ENCODE peak calls at places on chromosomes 7 and 10, in four cellular contexts. One of them, this sample, is unnamed.

GRCh38 chr7:106462365-106462859 is 177.6 kb upstream of the NAMPT start:
- DNase-seq in cardiac muscle cell: peak; percentile 72
- DNase-seq in HL-60: peak; percentile 25
- DNase-seq in CD8-positive, alpha-beta T cell: no peak
- DNase-seq in this sample: no peak

GRCh38 chr7:128041203-128041602 is 10.0 kb upstream of the LRRC4 start:
- DNase-seq in cardiac muscle cell: peak; percentile 83
- DNase-seq in CD8-positive, alpha-beta T cell: no peak
- DNase-seq in HL-60: no peak
- DNase-seq in this sample: no peak

GRCh38 chr10:117001144-117001543 is 3.8 kb downstream of the SHTN1 start:
- DNase-seq in CD8-positive, alpha-beta T cell: no peak
- DNase-seq in cardiac muscle cell: no peak
- DNase-seq in HL-60: no peak
- DNase-seq in this sample: no peak

GRCh38 chr10:97842658-97843295 is 6.9 kb upstream of the GOLGA7B start:
- DNase-seq in HL-60: no peak
- DNase-seq in cardiac muscle cell: peak; percentile 34
- DNase-seq in CD8-positive, alpha-beta T cell: no peak
- DNase-seq in this sample: no peak

GRCh38 chr10:48444266-48444665 is 137.8 kb downstream of the MAPK8 start:
- DNase-seq in cardiac muscle cell: peak; percentile 39
- DNase-seq in CD8-positive, alpha-beta T cell: no peak
- DNase-seq in HL-60: no peak
- DNase-seq in this sample: no peak

GRCh38 chr10:92574545-92575377 is 868 bp upstream of the IDE start:
- DNase-seq in HL-60: no peak
- DNase-seq in cardiac muscle cell: no peak
- DNase-seq in CD8-positive, alpha-beta T cell: no peak
- DNase-seq in this sample: no peak

GRCh38 chr10:71451754-71452153 is 55.0 kb downstream of the CDH23 start:
- DNase-seq in HL-60: no peak
- DNase-seq in cardiac muscle cell: no peak
- DNase-seq in CD8-positive, alpha-beta T cell: no peak
- DNase-seq in this sample: no peak

GRCh38 chr7:141792526-141792925 is 2.5 kb downstream of the TAS2R5 start:
- DNase-seq in HL-60: no peak
- DNase-seq in cardiac muscle cell: peak; percentile 9
- DNase-seq in CD8-positive, alpha-beta T cell: no peak
- DNase-seq in this sample: no peak

GRCh38 chr10:77667426-77668324 is 30.1 kb upstream of the KCNMA1 start:
- DNase-seq in CD8-positive, alpha-beta T cell: no peak
- DNase-seq in HL-60: no peak
- DNase-seq in cardiac muscle cell: no peak
- DNase-seq in this sample: no peak

DNA sequence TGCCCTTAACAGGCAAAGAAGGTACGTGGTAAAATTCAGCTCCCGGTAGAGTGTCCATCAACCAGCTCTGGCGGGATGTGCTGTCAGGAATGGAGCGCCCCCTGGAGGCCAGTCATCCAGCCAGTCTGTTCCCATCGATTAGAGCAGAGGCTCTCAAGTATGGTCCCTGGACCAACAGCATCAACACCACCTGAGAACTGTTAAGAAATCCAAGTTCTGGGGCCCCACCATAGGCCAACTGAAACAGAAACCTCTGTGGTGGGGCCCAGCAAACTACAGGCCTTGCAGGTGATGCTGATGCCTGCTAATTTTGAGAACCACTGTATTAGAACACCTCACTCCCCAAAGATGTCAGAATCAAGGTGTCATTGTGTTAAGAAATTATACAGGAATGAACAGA is 109.2 kb downstream of the DPY19L1 start:
- DNase-seq in CD8-positive, alpha-beta T cell: peak; percentile 17
- DNase-seq in cardiac muscle cell: peak; percentile 40
- DNase-seq in HL-60: no peak
- DNase-seq in this sample: peak; percentile 38
- TF ChIP-seq CTCF in CD8-positive, alpha-beta T cell: peak; percentile 21
- TF ChIP-seq CTCF in cardiac muscle cell: peak; percentile 45
- TF ChIP-seq CTCF in HL-60: no peak
- TF ChIP-seq CTCF in this sample: peak; percentile 36

DNA sequence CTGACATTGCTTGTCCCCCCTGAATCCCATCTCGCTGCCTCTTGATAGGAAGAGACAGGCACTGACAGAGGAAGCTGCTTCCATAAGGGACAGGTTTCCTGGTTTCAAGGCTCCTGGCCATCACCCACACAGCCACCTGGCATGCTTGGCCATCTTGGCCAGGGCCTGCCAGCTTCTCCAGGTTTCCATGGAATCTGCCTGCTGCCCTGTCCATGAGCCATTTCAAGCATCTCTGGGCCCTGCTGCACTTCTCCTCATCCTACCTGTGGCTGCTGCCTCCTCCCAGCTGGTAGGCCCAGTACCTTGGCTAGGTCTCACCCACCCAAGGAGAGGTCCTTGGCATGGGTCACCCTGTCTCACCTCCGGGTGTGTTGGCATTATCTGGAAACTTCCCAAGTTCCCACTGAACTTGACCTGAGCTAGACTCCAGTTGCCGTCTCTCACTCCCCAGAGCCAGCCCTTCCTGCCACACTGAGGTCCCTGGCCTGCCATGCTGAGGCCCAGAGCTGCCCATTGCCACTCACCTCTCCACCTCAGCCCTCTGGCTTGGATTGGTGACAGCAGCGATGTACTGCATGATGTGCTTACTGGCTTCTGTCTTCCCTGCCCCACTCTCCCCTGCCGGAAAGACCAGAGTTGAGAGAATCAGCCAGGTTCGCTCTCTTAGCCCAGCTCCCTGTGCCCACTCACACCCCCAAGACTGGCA is 2.6 kb downstream of the MYO1G start:
- DNase-seq in HL-60: no peak
- DNase-seq in cardiac muscle cell: no peak
- DNase-seq in CD8-positive, alpha-beta T cell: no peak
- DNase-seq in this sample: no peak
- H3K27ac ChIP-seq in HL-60: peak overlapping the region; percentile 92
- H3K27ac ChIP-seq in cardiac muscle cell: no peak overlapping the region
- H3K27ac ChIP-seq in CD8-positive, alpha-beta T cell: no peak overlapping the region
- H3K27ac ChIP-seq in this sample: no peak overlapping the region

DNA sequence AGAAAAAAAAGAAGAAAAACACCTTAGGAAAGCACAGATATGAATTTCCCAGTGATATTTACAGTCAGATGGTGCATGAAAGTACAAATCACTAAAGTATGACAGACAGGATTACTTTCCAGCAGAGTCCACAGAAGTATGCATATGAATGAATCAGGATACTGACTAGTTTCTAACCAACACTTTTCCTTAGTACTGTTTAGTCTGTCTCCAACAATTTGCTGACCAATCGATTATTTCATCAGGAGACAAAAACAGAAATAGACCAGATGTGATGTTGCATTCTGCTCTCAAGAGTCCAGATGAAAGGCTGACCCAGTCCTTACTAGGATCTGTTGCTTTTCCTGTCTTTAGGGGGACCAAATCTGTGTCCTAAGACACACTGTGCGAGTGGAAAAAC is 14.6 kb downstream of the SLC35B4 start:
- DNase-seq in HL-60: no peak
- DNase-seq in CD8-positive, alpha-beta T cell: no peak
- DNase-seq in cardiac muscle cell: no peak
- DNase-seq in this sample: no peak
- TF ChIP-seq CTCF in HL-60: no peak
- TF ChIP-seq CTCF in CD8-positive, alpha-beta T cell: no peak
- TF ChIP-seq CTCF in cardiac muscle cell: no peak
- TF ChIP-seq CTCF in this sample: no peak

GRCh38 chr10:110174201-110174600 is 33.2 kb upstream of the MXI1 start:
- DNase-seq in cardiac muscle cell: no peak
- DNase-seq in HL-60: no peak
- DNase-seq in CD8-positive, alpha-beta T cell: no peak
- DNase-seq in this sample: no peak
- H3K27ac ChIP-seq in cardiac muscle cell: no peak overlapping the region
- H3K27ac ChIP-seq in HL-60: no peak overlapping the region
- H3K27ac ChIP-seq in CD8-positive, alpha-beta T cell: no peak overlapping the region
- H3K27ac ChIP-seq in this sample: no peak overlapping the region

GRCh38 chr10:32347363-32347735 is 391 bp upstream of the EPC1 start:
- DNase-seq in cardiac muscle cell: no peak
- DNase-seq in CD8-positive, alpha-beta T cell: no peak
- DNase-seq in HL-60: no peak
- DNase-seq in this sample: no peak
- TF ChIP-seq CTCF in cardiac muscle cell: no peak
- TF ChIP-seq CTCF in CD8-positive, alpha-beta T cell: no peak
- TF ChIP-seq CTCF in HL-60: no peak
- TF ChIP-seq CTCF in this sample: no peak

GRCh38 chr10:129744896-129745750 is 219.0 kb downstream of the EBF3 start:
- DNase-seq in cardiac muscle cell: no peak
- DNase-seq in HL-60: no peak
- DNase-seq in CD8-positive, alpha-beta T cell: no peak
- DNase-seq in this sample: no peak

GRCh38 chr10:129742742-129743550 is 221.1 kb downstream of the EBF3 start:
- DNase-seq in HL-60: no peak
- DNase-seq in CD8-positive, alpha-beta T cell: no peak
- DNase-seq in cardiac muscle cell: no peak
- DNase-seq in this sample: no peak

GRCh38 chr10:129744134-129744895 is 219.8 kb downstream of the EBF3 start:
- DNase-seq in CD8-positive, alpha-beta T cell: no peak
- DNase-seq in HL-60: no peak
- DNase-seq in cardiac muscle cell: no peak
- DNase-seq in this sample: no peak

GRCh38 chr10:129741978-129742741 is 221.9 kb downstream of the EBF3 start:
- DNase-seq in HL-60: no peak
- DNase-seq in CD8-positive, alpha-beta T cell: no peak
- DNase-seq in cardiac muscle cell: no peak
- DNase-seq in this sample: no peak

DNA sequence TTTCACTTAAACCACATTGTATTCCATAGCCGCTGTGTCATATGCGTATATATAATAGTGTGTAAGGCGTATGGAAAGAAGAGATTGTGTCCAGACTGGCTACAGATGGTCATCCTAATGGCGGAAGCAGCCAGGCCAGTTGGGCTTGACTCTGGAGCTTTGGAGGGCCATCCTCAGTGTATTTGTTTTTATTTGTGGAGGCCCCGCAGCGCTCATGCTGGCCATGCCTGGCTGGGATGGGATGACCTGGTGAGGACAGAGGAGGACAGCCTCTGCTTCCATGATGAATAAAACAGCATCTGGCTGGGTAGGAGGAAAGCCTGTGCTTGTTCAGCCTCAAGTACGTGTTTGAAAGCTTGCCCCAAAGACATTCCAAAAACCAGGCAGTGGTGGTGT is 220.3 kb downstream of the EBF3 start:
- DNase-seq in CD8-positive, alpha-beta T cell: no peak
- DNase-seq in cardiac muscle cell: no peak
- DNase-seq in HL-60: no peak
- DNase-seq in this sample: no peak
- H3K27ac ChIP-seq in CD8-positive, alpha-beta T cell: no peak overlapping the region
- H3K27ac ChIP-seq in cardiac muscle cell: no peak overlapping the region
- H3K27ac ChIP-seq in HL-60: no peak overlapping the region
- H3K27ac ChIP-seq in this sample: no peak overlapping the region

GRCh38 chr7:159209429-159209828 is 64.8 kb upstream of the VIPR2 start:
- DNase-seq in cardiac muscle cell: no peak
- DNase-seq in HL-60: no peak
- DNase-seq in CD8-positive, alpha-beta T cell: no peak
- DNase-seq in this sample: no peak
- TF ChIP-seq CTCF in cardiac muscle cell: no peak
- TF ChIP-seq CTCF in HL-60: no peak
- TF ChIP-seq CTCF in CD8-positive, alpha-beta T cell: no peak
- TF ChIP-seq CTCF in this sample: no peak

GRCh38 chr7:26459794-26460193 is 168.1 kb downstream of the SNX10 start:
- DNase-seq in CD8-positive, alpha-beta T cell: no peak
- DNase-seq in HL-60: no peak
- DNase-seq in cardiac muscle cell: no peak
- DNase-seq in this sample: no peak

GRCh38 chr7:26458751-26459150 is 167.1 kb downstream of the SNX10 start:
- DNase-seq in cardiac muscle cell: no peak
- DNase-seq in CD8-positive, alpha-beta T cell: no peak
- DNase-seq in HL-60: no peak
- DNase-seq in this sample: no peak

GRCh38 chr7:26460326-26460725 is 168.7 kb downstream of the SNX10 start:
- DNase-seq in CD8-positive, alpha-beta T cell: no peak
- DNase-seq in cardiac muscle cell: no peak
- DNase-seq in HL-60: no peak
- DNase-seq in this sample: no peak

GRCh38 chr7:26457702-26458327 is 166.2 kb downstream of the SNX10 start:
- DNase-seq in HL-60: no peak
- DNase-seq in CD8-positive, alpha-beta T cell: no peak
- DNase-seq in cardiac muscle cell: no peak
- DNase-seq in this sample: no peak

GRCh38 chr7:26461508-26461907 is 169.8 kb downstream of the SNX10 start:
- DNase-seq in cardiac muscle cell: no peak
- DNase-seq in CD8-positive, alpha-beta T cell: no peak
- DNase-seq in HL-60: no peak
- DNase-seq in this sample: no peak
- H3K27ac ChIP-seq in cardiac muscle cell: no peak overlapping the region
- H3K27ac ChIP-seq in CD8-positive, alpha-beta T cell: no peak overlapping the region
- H3K27ac ChIP-seq in HL-60: no peak overlapping the region
- H3K27ac ChIP-seq in this sample: no peak overlapping the region

GRCh38 chr10:84214612-84215235 is 10.6 kb downstream of the LRIT2 start:
- DNase-seq in cardiac muscle cell: peak; percentile 6
- DNase-seq in CD8-positive, alpha-beta T cell: no peak
- DNase-seq in HL-60: peak; percentile 17
- DNase-seq in this sample: peak; percentile 36
- TF ChIP-seq CTCF in cardiac muscle cell: peak; percentile 41
- TF ChIP-seq CTCF in CD8-positive, alpha-beta T cell: peak; percentile 33
- TF ChIP-seq CTCF in HL-60: peak; percentile 55
- TF ChIP-seq CTCF in this sample: peak; percentile 29

This sample was measured in transverse colon.